ENCODE peak calls at places on chromosomes 1 and 21, in eight cellular contexts. S, O, D, V, H, P, C and X are unnamed samples.

GRCh38 chr1:160768295-160768657 is 27.7 kb upstream of the LY9 start:
- DNase-seq in C (peak), P (peak), D (no peak), S (peak), H (peak), O (no peak), V (peak), X (no peak)

GRCh38 chr1:204320413-204320812 is 39.3 kb downstream of the PLEKHA6 start:
- DNase-seq in D (no peak), S (no peak), C (no peak), H (no peak), O (no peak), V (no peak), P (no peak), X (no peak)

GRCh38 chr1:153790996-153791855 is 16.0 kb downstream of the SLC27A3 start:
- DNase-seq in S (peak), C (no peak), H (peak), O (no peak), P (no peak), V (no peak), D (no peak), X (no peak)

GRCh38 chr1:82991569-82991968 is 1007.4 kb downstream of the TTLL7 start:
- DNase-seq in O (no peak), D (no peak), S (no peak), C (no peak), P (no peak), V (no peak), H (no peak), X (peak)

GRCh38 chr1:112744019-112744578 is 29.0 kb upstream of the PPM1J start:
- DNase-seq in V (no peak), D (no peak), S (no peak), O (no peak), P (peak), C (no peak), H (peak), X (no peak)

GRCh38 chr1:156925154-156926010 is 5.0 kb downstream of the LRRC71 start:
- DNase-seq in O (no peak), S (no peak), D (no peak), P (no peak), C (no peak), V (no peak), H (no peak), X (no peak)

GRCh38 chr1:248631354-248632041 is 3.4 kb downstream of the OR2T11 start:
- DNase-seq in H (no peak), V (no peak), S (no peak), D (no peak), O (no peak), P (no peak), C (no peak), X (no peak)

GRCh38 chr1:85607126-85607912 is 26.8 kb downstream of the CCN1 start:
- DNase-seq in V (no peak), C (no peak), H (no peak), S (no peak), O (no peak), D (no peak), P (no peak), X (peak)

GRCh38 chr1:231695439-231696255 is 69.1 kb downstream of the DISC1 start:
- DNase-seq in H (no peak), O (no peak), P (no peak), S (no peak), D (no peak), V (no peak), C (no peak), X (no peak)

GRCh38 chr21:40019076-40019475 is 151.8 kb downstream of the PCP4 start:
- DNase-seq in S (no peak), V (no peak), O (no peak), P (no peak), H (no peak), C (no peak), D (no peak), X (no peak)

GRCh38 chr1:196857188-196857587 is 30.7 kb upstream of the CFHR4 start:
- DNase-seq in P (no peak), V (no peak), H (no peak), D (no peak), C (no peak), O (no peak), S (no peak), X (no peak)

GRCh38 chr1:71850936-71851335 is 431.4 kb downstream of the NEGR1 start:
- DNase-seq in S (no peak), C (no peak), D (no peak), O (peak), V (no peak), H (no peak), P (peak), X (no peak)